ENCODE peak calls at places on chromosomes 3 and 15, in ten cellular contexts. One of them, this sample, is unnamed.

GRCh38 chr3:123064914-123065313 is 1.9 kb upstream of the PDIA5 start:
- DNase-seq in heart left ventricle: no peak
- DNase-seq in endothelial cell: no peak
- DNase-seq in foreskin fibroblast: no peak
- DNase-seq in CD8-positive, alpha-beta T cell: no peak
- DNase-seq in upper lobe of left lung: no peak
- DNase-seq in nephron progenitor cell: no peak
- DNase-seq in MCF 10A: no peak
- DNase-seq in CD4-positive, alpha-beta T cell: no peak
- DNase-seq in ascending aorta: no peak
- DNase-seq in this sample: no peak

GRCh38 chr3:130892759-130893239 is 1.1 kb upstream of the ATP2C1 start:
- DNase-seq in upper lobe of left lung: no peak
- DNase-seq in foreskin fibroblast: peak; percentile 87
- DNase-seq in MCF 10A: peak; percentile 85
- DNase-seq in ascending aorta: peak; percentile 82
- DNase-seq in CD4-positive, alpha-beta T cell: peak; percentile 41
- DNase-seq in nephron progenitor cell: peak; percentile 47
- DNase-seq in CD8-positive, alpha-beta T cell: peak; percentile 66
- DNase-seq in endothelial cell: peak; percentile 59
- DNase-seq in heart left ventricle: peak; percentile 50
- DNase-seq in this sample: no peak

GRCh38 chr3:48426401-48426909 is 3.4 kb downstream of the PLXNB1 start:
- DNase-seq in endothelial cell: no peak
- DNase-seq in ascending aorta: no peak
- DNase-seq in MCF 10A: no peak
- DNase-seq in CD4-positive, alpha-beta T cell: no peak
- DNase-seq in foreskin fibroblast: peak; percentile 39
- DNase-seq in heart left ventricle: peak; percentile 67
- DNase-seq in nephron progenitor cell: no peak
- DNase-seq in upper lobe of left lung: no peak
- DNase-seq in CD8-positive, alpha-beta T cell: no peak
- DNase-seq in this sample: peak; percentile 57

GRCh38 chr3:188954590-188955208 is 217.1 kb upstream of the TPRG1 start:
- DNase-seq in ascending aorta: peak; percentile 92
- DNase-seq in MCF 10A: peak; percentile 94
- DNase-seq in heart left ventricle: peak; percentile 87
- DNase-seq in upper lobe of left lung: no peak
- DNase-seq in foreskin fibroblast: peak; percentile 94
- DNase-seq in CD8-positive, alpha-beta T cell: peak; percentile 71
- DNase-seq in nephron progenitor cell: peak; percentile 87
- DNase-seq in CD4-positive, alpha-beta T cell: peak; percentile 62
- DNase-seq in endothelial cell: peak; percentile 92
- DNase-seq in this sample: no peak

GRCh38 chr3:159733194-159733860 is 255.3 kb upstream of the IL12A start:
- DNase-seq in foreskin fibroblast: peak; percentile 75
- DNase-seq in CD4-positive, alpha-beta T cell: no peak
- DNase-seq in endothelial cell: no peak
- DNase-seq in upper lobe of left lung: no peak
- DNase-seq in heart left ventricle: no peak
- DNase-seq in ascending aorta: no peak
- DNase-seq in nephron progenitor cell: no peak
- DNase-seq in MCF 10A: peak; percentile 17
- DNase-seq in CD8-positive, alpha-beta T cell: no peak
- DNase-seq in this sample: no peak

GRCh38 chr15:78177447-78177873 is 28.3 kb downstream of the IDH3A start:
- DNase-seq in ascending aorta: no peak
- DNase-seq in heart left ventricle: peak; percentile 53
- DNase-seq in upper lobe of left lung: peak; percentile 42
- DNase-seq in CD4-positive, alpha-beta T cell: no peak
- DNase-seq in endothelial cell: peak; percentile 67
- DNase-seq in MCF 10A: peak; percentile 52
- DNase-seq in CD8-positive, alpha-beta T cell: peak; percentile 36
- DNase-seq in foreskin fibroblast: peak; percentile 56
- DNase-seq in nephron progenitor cell: peak; percentile 73
- DNase-seq in this sample: no peak

GRCh38 chr3:111895079-111895478 is 36.0 kb downstream of the PHLDB2 start:
- DNase-seq in ascending aorta: no peak
- DNase-seq in CD8-positive, alpha-beta T cell: no peak
- DNase-seq in heart left ventricle: no peak
- DNase-seq in MCF 10A: peak; percentile 63
- DNase-seq in endothelial cell: no peak
- DNase-seq in foreskin fibroblast: peak; percentile 81
- DNase-seq in nephron progenitor cell: no peak
- DNase-seq in upper lobe of left lung: no peak
- DNase-seq in CD4-positive, alpha-beta T cell: no peak
- DNase-seq in this sample: no peak

GRCh38 chr3:194205675-194206133 is 69.8 kb downstream of the HES1 start:
- DNase-seq in endothelial cell: peak; percentile 44
- DNase-seq in CD8-positive, alpha-beta T cell: no peak
- DNase-seq in heart left ventricle: no peak
- DNase-seq in CD4-positive, alpha-beta T cell: no peak
- DNase-seq in MCF 10A: no peak
- DNase-seq in ascending aorta: no peak
- DNase-seq in upper lobe of left lung: no peak
- DNase-seq in foreskin fibroblast: no peak
- DNase-seq in nephron progenitor cell: no peak
- DNase-seq in this sample: no peak

GRCh38 chr15:49110158-49110944 is 45.0 kb downstream of the COPS2 start:
- DNase-seq in upper lobe of left lung: no peak
- DNase-seq in CD4-positive, alpha-beta T cell: no peak
- DNase-seq in ascending aorta: no peak
- DNase-seq in MCF 10A: no peak
- DNase-seq in foreskin fibroblast: no peak
- DNase-seq in heart left ventricle: no peak
- DNase-seq in endothelial cell: no peak
- DNase-seq in CD8-positive, alpha-beta T cell: no peak
- DNase-seq in nephron progenitor cell: no peak
- DNase-seq in this sample: no peak

GRCh38 chr3:60178931-60179653 is 1072.2 kb downstream of the FHIT start:
- DNase-seq in heart left ventricle: no peak
- DNase-seq in CD4-positive, alpha-beta T cell: no peak
- DNase-seq in upper lobe of left lung: no peak
- DNase-seq in nephron progenitor cell: no peak
- DNase-seq in foreskin fibroblast: no peak
- DNase-seq in MCF 10A: no peak
- DNase-seq in endothelial cell: no peak
- DNase-seq in CD8-positive, alpha-beta T cell: no peak
- DNase-seq in ascending aorta: no peak
- DNase-seq in this sample: no peak

GRCh38 chr3:8640223-8640622 is 4.4 kb downstream of the SSUH2 start:
- DNase-seq in endothelial cell: no peak
- DNase-seq in CD8-positive, alpha-beta T cell: no peak
- DNase-seq in foreskin fibroblast: no peak
- DNase-seq in nephron progenitor cell: no peak
- DNase-seq in MCF 10A: no peak
- DNase-seq in heart left ventricle: no peak
- DNase-seq in CD4-positive, alpha-beta T cell: no peak
- DNase-seq in ascending aorta: no peak
- DNase-seq in upper lobe of left lung: no peak
- DNase-seq in this sample: no peak

GRCh38 chr15:63752075-63752684 is 81.6 kb downstream of the HERC1 start:
- DNase-seq in upper lobe of left lung: no peak
- DNase-seq in MCF 10A: peak; percentile 68
- DNase-seq in heart left ventricle: no peak
- DNase-seq in CD4-positive, alpha-beta T cell: peak; percentile 22
- DNase-seq in nephron progenitor cell: no peak
- DNase-seq in ascending aorta: no peak
- DNase-seq in foreskin fibroblast: peak; percentile 76
- DNase-seq in CD8-positive, alpha-beta T cell: peak; percentile 25
- DNase-seq in endothelial cell: peak; percentile 40
- DNase-seq in this sample: no peak

GRCh38 chr3:187838016-187838535 is 92.8 kb upstream of the BCL6 start:
- DNase-seq in endothelial cell: no peak
- DNase-seq in ascending aorta: no peak
- DNase-seq in upper lobe of left lung: no peak
- DNase-seq in MCF 10A: no peak
- DNase-seq in CD8-positive, alpha-beta T cell: no peak
- DNase-seq in heart left ventricle: no peak
- DNase-seq in CD4-positive, alpha-beta T cell: no peak
- DNase-seq in foreskin fibroblast: no peak
- DNase-seq in nephron progenitor cell: no peak
- DNase-seq in this sample: no peak

GRCh38 chr15:87564666-87565065 is 691.9 kb downstream of the NTRK3 start:
- DNase-seq in CD4-positive, alpha-beta T cell: no peak
- DNase-seq in heart left ventricle: no peak
- DNase-seq in CD8-positive, alpha-beta T cell: no peak
- DNase-seq in ascending aorta: no peak
- DNase-seq in nephron progenitor cell: no peak
- DNase-seq in endothelial cell: no peak
- DNase-seq in upper lobe of left lung: no peak
- DNase-seq in foreskin fibroblast: no peak
- DNase-seq in MCF 10A: no peak
- DNase-seq in this sample: no peak

GRCh38 chr3:58742239-58742638 is 75.7 kb upstream of the FAM3D start:
- DNase-seq in heart left ventricle: no peak
- DNase-seq in ascending aorta: no peak
- DNase-seq in upper lobe of left lung: no peak
- DNase-seq in foreskin fibroblast: no peak
- DNase-seq in CD4-positive, alpha-beta T cell: no peak
- DNase-seq in MCF 10A: no peak
- DNase-seq in endothelial cell: no peak
- DNase-seq in nephron progenitor cell: no peak
- DNase-seq in CD8-positive, alpha-beta T cell: no peak
- DNase-seq in this sample: no peak

DNA sequence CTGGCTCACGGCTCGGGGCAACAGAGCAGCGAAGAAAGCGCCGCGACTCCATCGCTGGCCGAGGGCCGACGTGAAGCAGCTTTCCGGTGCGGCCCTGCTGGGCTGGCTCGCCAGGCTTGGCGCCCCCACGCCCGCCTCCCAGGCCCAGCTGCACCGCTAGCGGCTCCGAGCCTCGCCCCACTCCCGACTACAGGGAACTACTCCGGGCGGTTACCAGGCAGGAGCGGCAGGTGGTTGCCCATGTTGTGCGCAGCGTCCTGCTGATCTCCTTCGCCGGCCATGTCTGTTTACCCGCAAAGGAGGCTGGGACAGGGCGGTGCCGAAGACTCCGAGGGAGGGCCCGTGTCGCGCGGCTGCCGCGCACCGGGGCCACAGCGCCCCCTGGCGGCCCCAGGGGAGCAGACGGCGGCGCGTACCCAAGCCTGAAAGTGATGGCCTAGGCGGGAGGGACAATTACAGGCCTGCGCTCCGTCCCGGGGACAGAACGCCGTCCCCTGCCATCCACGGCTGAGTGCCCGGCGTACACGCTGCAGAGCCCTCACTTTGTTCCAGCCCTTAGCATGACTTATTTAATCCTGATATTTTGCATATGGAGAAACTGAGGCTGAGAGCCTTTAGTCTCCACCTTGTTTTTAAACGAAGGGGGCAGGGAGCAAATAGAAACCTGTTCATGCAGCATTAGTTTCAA is at the start of gene CRBN:
- DNase-seq in MCF 10A: peak; percentile 85
- DNase-seq in CD8-positive, alpha-beta T cell: peak; percentile 90
- DNase-seq in foreskin fibroblast: peak; percentile 93
- DNase-seq in upper lobe of left lung: peak; percentile 97
- DNase-seq in nephron progenitor cell: peak; percentile 88
- DNase-seq in ascending aorta: peak; percentile 92
- DNase-seq in CD4-positive, alpha-beta T cell: peak; percentile 80
- DNase-seq in endothelial cell: peak; percentile 89
- DNase-seq in heart left ventricle: peak; percentile 89
- DNase-seq in this sample: peak; percentile 90
- TF ChIP-seq CTCF in MCF 10A: peak; percentile 96
- TF ChIP-seq CTCF in CD8-positive, alpha-beta T cell: peak; percentile 90
- TF ChIP-seq CTCF in foreskin fibroblast: peak; percentile 100
- TF ChIP-seq CTCF in upper lobe of left lung: peak; percentile 99
- TF ChIP-seq CTCF in nephron progenitor cell: peak; percentile 96
- TF ChIP-seq CTCF in ascending aorta: peak; percentile 95
- TF ChIP-seq CTCF in CD4-positive, alpha-beta T cell: peak; percentile 99
- TF ChIP-seq CTCF in endothelial cell: peak; percentile 93
- TF ChIP-seq CTCF in heart left ventricle: peak; percentile 97
- TF ChIP-seq CTCF in this sample: peak; percentile 99

GRCh38 chr15:83066761-83067637 is at the start of gene BTBD1:
- DNase-seq in endothelial cell: peak; percentile 86
- DNase-seq in nephron progenitor cell: peak; percentile 83
- DNase-seq in MCF 10A: peak; percentile 97
- DNase-seq in CD4-positive, alpha-beta T cell: peak; percentile 53
- DNase-seq in upper lobe of left lung: peak; percentile 98
- DNase-seq in foreskin fibroblast: peak; percentile 100
- DNase-seq in heart left ventricle: peak; percentile 98
- DNase-seq in ascending aorta: peak; percentile 99
- DNase-seq in CD8-positive, alpha-beta T cell: peak; percentile 78
- DNase-seq in this sample: peak; percentile 98
- TF ChIP-seq CTCF in endothelial cell: peak; percentile 18
- TF ChIP-seq CTCF in nephron progenitor cell: no peak
- TF ChIP-seq CTCF in MCF 10A: no peak
- TF ChIP-seq CTCF in CD4-positive, alpha-beta T cell: no peak
- TF ChIP-seq CTCF in upper lobe of left lung: peak; percentile 26
- TF ChIP-seq CTCF in foreskin fibroblast: no peak
- TF ChIP-seq CTCF in heart left ventricle: peak; percentile 6
- TF ChIP-seq CTCF in ascending aorta: no peak
- TF ChIP-seq CTCF in CD8-positive, alpha-beta T cell: no peak
- TF ChIP-seq CTCF in this sample: peak; percentile 46

DNA sequence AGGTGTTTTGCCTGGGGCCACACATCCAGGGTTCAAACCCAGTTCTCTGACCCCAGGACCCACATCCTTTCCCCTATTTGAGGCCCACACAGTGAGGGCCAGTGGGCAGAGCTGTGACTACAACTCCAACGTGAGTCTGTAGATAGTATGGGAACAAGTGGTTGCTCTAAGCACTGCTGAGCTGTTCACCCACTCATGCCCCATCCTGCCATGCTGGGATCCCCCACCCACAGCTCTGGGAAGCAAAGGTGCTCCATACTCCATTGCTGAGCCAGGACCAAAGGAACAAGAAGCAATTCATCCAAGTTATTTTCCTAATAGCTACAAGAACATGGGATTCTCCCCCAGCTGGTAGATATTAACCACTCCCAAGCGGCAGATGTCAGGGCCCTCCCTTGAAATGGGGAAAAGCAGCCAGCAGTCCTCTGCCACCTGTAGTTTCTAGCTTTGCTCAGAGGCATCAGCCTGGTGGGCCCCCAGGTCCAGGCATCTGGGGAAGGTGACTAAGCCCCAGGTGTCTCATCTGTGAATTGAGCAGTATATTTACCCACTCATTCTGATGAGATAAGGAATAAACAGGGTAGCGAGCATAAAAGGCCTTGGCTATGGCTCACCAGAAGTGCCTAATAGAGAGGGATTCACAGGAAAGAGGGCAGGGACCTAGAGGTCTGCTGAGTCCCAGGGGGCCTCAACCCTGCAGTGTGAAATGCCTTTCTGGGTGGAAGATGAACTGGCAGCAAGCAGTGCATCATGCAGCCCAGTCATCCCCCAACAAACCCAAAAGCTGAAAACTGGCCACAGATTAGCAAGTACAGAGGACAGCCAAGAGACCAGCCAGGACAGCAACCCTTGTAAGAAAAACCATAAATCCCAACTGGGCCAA is 33.4 kb downstream of the POC1A start:
- DNase-seq in CD4-positive, alpha-beta T cell: no peak
- DNase-seq in CD8-positive, alpha-beta T cell: no peak
- DNase-seq in endothelial cell: no peak
- DNase-seq in ascending aorta: no peak
- DNase-seq in foreskin fibroblast: peak; percentile 49
- DNase-seq in MCF 10A: no peak
- DNase-seq in heart left ventricle: peak; percentile 23
- DNase-seq in nephron progenitor cell: no peak
- DNase-seq in upper lobe of left lung: no peak
- DNase-seq in this sample: peak; percentile 46
- TF ChIP-seq CTCF in CD4-positive, alpha-beta T cell: no peak
- TF ChIP-seq CTCF in CD8-positive, alpha-beta T cell: no peak
- TF ChIP-seq CTCF in endothelial cell: no peak
- TF ChIP-seq CTCF in ascending aorta: no peak
- TF ChIP-seq CTCF in foreskin fibroblast: no peak
- TF ChIP-seq CTCF in MCF 10A: no peak
- TF ChIP-seq CTCF in heart left ventricle: no peak
- TF ChIP-seq CTCF in nephron progenitor cell: no peak
- TF ChIP-seq CTCF in upper lobe of left lung: no peak
- TF ChIP-seq CTCF in this sample: no peak

GRCh38 chr15:93478922-93479321 is 389.9 kb upstream of the RGMA start:
- DNase-seq in upper lobe of left lung: no peak
- DNase-seq in foreskin fibroblast: no peak
- DNase-seq in MCF 10A: no peak
- DNase-seq in nephron progenitor cell: no peak
- DNase-seq in ascending aorta: no peak
- DNase-seq in heart left ventricle: no peak
- DNase-seq in CD4-positive, alpha-beta T cell: no peak
- DNase-seq in endothelial cell: no peak
- DNase-seq in CD8-positive, alpha-beta T cell: no peak
- DNase-seq in this sample: no peak
- TF ChIP-seq CTCF in upper lobe of left lung: no peak
- TF ChIP-seq CTCF in foreskin fibroblast: no peak
- TF ChIP-seq CTCF in MCF 10A: no peak
- TF ChIP-seq CTCF in nephron progenitor cell: no peak
- TF ChIP-seq CTCF in ascending aorta: no peak
- TF ChIP-seq CTCF in heart left ventricle: no peak
- TF ChIP-seq CTCF in CD4-positive, alpha-beta T cell: no peak
- TF ChIP-seq CTCF in endothelial cell: no peak
- TF ChIP-seq CTCF in CD8-positive, alpha-beta T cell: no peak
- TF ChIP-seq CTCF in this sample: no peak